ENCODE peak calls at places on chromosomes 1 and 21, in nine cellular contexts. P is stomach, T is breast epithelium, L is esophagus muscularis mucosa, Z is transverse colon, K is GM23338, F is endothelial cell of umbilical vein, W is K562, R is Panc1. C is an unnamed sample.

GRCh38 chr1:224454337-224455055 is 19.9 kb upstream of the WDR26 start:
- DNase-seq in P (no peak), T (peak; percentile 47), L (no peak), Z (peak; percentile 59), K (no peak), F (no peak), W (no peak), R (no peak), C (peak; percentile 57)

GRCh38 chr21:26501622-26502021 is 71.5 kb downstream of the CYYR1 start:
- DNase-seq in P (no peak), T (no peak), L (no peak), Z (no peak), K (no peak), F (no peak), W (no peak), R (no peak), C (no peak)

GRCh38 chr1:95232646-95233320 is 1.2 kb upstream of the RWDD3 start:
- DNase-seq in P (no peak), T (no peak), L (no peak), Z (no peak), K (no peak), F (no peak), W (no peak), R (no peak), C (no peak)

GRCh38 chr1:83055391-83056170 is 943.4 kb downstream of the TTLL7 start:
- DNase-seq in P (no peak), T (no peak), L (no peak), Z (no peak), K (peak; percentile 15), F (no peak), W (no peak), R (no peak), C (no peak)

GRCh38 chr1:94634977-94635416 is 93.4 kb upstream of the F3 start:
- DNase-seq in P (no peak), T (no peak), L (no peak), Z (no peak), K (no peak), F (no peak), W (peak; percentile 68), R (no peak), C (no peak)

GRCh38 chr1:231847612-231848390 is 221.2 kb downstream of the DISC1 start:
- DNase-seq in P (no peak), T (peak; percentile 65), L (no peak), Z (no peak), K (no peak), F (no peak), W (no peak), R (no peak), C (no peak)

GRCh38 chr21:21664871-21665270 is 666.7 kb downstream of the NCAM2 start:
- DNase-seq in P (no peak), T (no peak), L (no peak), Z (no peak), K (no peak), F (no peak), W (no peak), R (no peak), C (no peak)

GRCh38 chr1:56424744-56425493 is 154.4 kb downstream of the PLPP3 start:
- DNase-seq in P (peak; percentile 68), T (no peak), L (no peak), Z (no peak), K (no peak), F (peak; percentile 75), W (no peak), R (no peak), C (no peak)

GRCh38 chr1:171655215-171656116 is 3.0 kb upstream of the MYOC start:
- DNase-seq in P (peak; percentile 45), T (no peak), L (peak; percentile 93), Z (peak; percentile 57), K (peak; percentile 92), F (peak; percentile 72), W (peak; percentile 67), R (peak; percentile 24), C (peak; percentile 88)

GRCh38 chr1:234533975-234534876 is 55.2 kb upstream of the TARBP1 start:
- DNase-seq in P (peak; percentile 85), T (peak; percentile 97), L (peak; percentile 98), Z (peak; percentile 80), K (no peak), F (peak; percentile 86), W (no peak), R (no peak), C (peak; percentile 54)

GRCh38 chr21:42865361-42866160 is 13.8 kb downstream of the WDR4 start:
- DNase-seq in P (no peak), T (no peak), L (no peak), Z (no peak), K (no peak), F (no peak), W (no peak), R (no peak), C (peak; percentile 79)

GRCh38 chr1:53559391-53559815 is 100.2 kb downstream of the DMRTB1 start:
- DNase-seq in P (no peak), T (no peak), L (no peak), Z (peak; percentile 3), K (no peak), F (no peak), W (no peak), R (no peak), C (no peak)

GRCh38 chr1:111372336-111372965 is 55.1 kb downstream of the OVGP1 start:
- DNase-seq in P (no peak), T (no peak), L (no peak), Z (no peak), K (no peak), F (no peak), W (no peak), R (no peak), C (no peak)

GRCh38 chr1:82503805-82504204 is 703.1 kb downstream of the ADGRL2 start:
- DNase-seq in P (no peak), T (no peak), L (no peak), Z (no peak), K (no peak), F (no peak), W (no peak), R (no peak), C (no peak)

GRCh38 chr1:174413632-174414031 is 34.1 kb upstream of the GPR52 start:
- DNase-seq in P (no peak), T (no peak), L (no peak), Z (no peak), K (peak; percentile 51), F (no peak), W (no peak), R (no peak), C (no peak)

GRCh38 chr1:95286479-95286878 is 52.5 kb downstream of the RWDD3 start:
- DNase-seq in P (peak; percentile 60), T (no peak), L (no peak), Z (no peak), K (no peak), F (no peak), W (no peak), R (no peak), C (no peak)

DNA sequence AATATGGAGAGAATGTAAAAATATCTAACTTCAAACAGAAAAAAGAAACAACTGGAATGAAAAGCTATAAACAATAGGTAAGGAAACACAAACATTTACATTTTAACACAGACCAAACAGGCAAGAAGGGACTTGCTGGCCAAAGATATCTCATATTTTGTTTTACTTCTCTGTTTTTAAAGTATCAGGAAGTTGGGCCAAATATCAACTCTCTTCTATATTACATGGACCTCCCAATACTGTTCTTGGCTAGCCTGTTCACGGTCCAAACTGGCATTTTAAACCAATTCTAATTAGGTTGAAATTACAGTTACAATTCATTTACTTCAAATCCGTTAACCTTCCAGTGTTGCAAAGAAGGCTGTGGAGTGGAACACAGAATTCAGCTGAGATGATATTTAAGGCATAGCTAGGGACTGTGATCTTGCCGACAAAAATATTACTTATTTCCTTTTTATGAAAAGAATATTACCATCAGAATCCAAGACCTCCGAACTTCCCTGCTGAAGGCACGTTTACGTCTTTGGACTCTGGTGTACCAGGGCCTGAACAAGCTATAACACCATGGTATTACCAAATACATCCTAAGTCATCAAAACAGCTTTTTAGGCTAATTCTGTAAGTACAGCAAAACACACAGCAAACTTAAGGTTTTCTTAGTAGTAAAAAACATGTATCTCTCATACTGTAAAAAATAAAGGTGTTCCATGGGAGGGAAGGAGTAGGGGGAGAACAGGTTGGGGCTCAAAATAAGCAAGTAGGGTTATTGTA is 165.4 kb downstream of the RUNX1 start:
- DNase-seq in P (no peak), T (no peak), L (peak; percentile 37), Z (no peak), K (no peak), F (peak; percentile 49), W (no peak), R (no peak), C (no peak)
- H3K4me3 ChIP-seq in P (peak overlapping the region; percentile 73), T (peak overlapping the region; percentile 80), L (peak overlapping the region; percentile 34), Z (no peak overlapping the region), K (no peak overlapping the region), F (peak overlapping the region; percentile 90), W (peak overlapping the region; percentile 68), R (peak overlapping the region; percentile 65), C (peak overlapping the region; percentile 61)

GRCh38 chr1:2966940-2967725 is 54.1 kb upstream of the ACTRT2 start:
- DNase-seq in P (no peak), T (no peak), L (no peak), Z (no peak), K (no peak), F (no peak), W (no peak), R (no peak), C (peak; percentile 73)
- TF ChIP-seq POLR2AphosphoS5 in P (no peak), T (no peak), L (no peak), Z (no peak), K (no peak), F (no peak), W (no peak), R (no peak), C (no peak)

GRCh38 chr1:11799099-11799498 is 6.7 kb downstream of the MTHFR start:
- DNase-seq in P (no peak), T (no peak), L (no peak), Z (no peak), K (no peak), F (no peak), W (no peak), R (no peak), C (no peak)
- TF ChIP-seq CTCF in P (no peak), T (no peak), L (no peak), Z (no peak), K (no peak), F (no peak), W (no peak), R (no peak), C (no peak)

GRCh38 chr1:173195596-173196088 is 11.5 kb downstream of the TNFSF4 start:
- DNase-seq in P (no peak), T (no peak), L (no peak), Z (no peak), K (no peak), F (no peak), W (no peak), R (no peak), C (no peak)

GRCh38 chr1:173193639-173194038 is 13.5 kb downstream of the TNFSF4 start:
- DNase-seq in P (no peak), T (no peak), L (no peak), Z (no peak), K (no peak), F (peak; percentile 83), W (no peak), R (no peak), C (peak; percentile 35)

GRCh38 chr1:173187838-173188237 is 19.3 kb downstream of the TNFSF4 start:
- DNase-seq in P (no peak), T (no peak), L (no peak), Z (no peak), K (no peak), F (no peak), W (no peak), R (no peak), C (no peak)

GRCh38 chr1:173191011-173191410 is 16.1 kb downstream of the TNFSF4 start:
- DNase-seq in P (no peak), T (no peak), L (no peak), Z (no peak), K (no peak), F (peak; percentile 72), W (no peak), R (no peak), C (no peak)

GRCh38 chr1:173190101-173190895 is 16.8 kb downstream of the TNFSF4 start:
- DNase-seq in P (peak; percentile 91), T (peak; percentile 92), L (no peak), Z (peak; percentile 79), K (no peak), F (peak; percentile 99), W (no peak), R (peak; percentile 36), C (peak; percentile 92)
- H3K4me3 ChIP-seq in P (no peak overlapping the region), T (no peak overlapping the region), L (no peak overlapping the region), Z (no peak overlapping the region), K (no peak overlapping the region), F (no peak overlapping the region), W (no peak overlapping the region), R (no peak overlapping the region), C (no peak overlapping the region)

C was measured in upper lobe of left lung.